ENCODE peak calls at places on chromosomes 4 and X, in four cellular contexts. One of them, this sample, is unnamed.

GRCh38 chr4:184437565-184437964 is 36.8 kb downstream of the IRF2 start:
- DNase-seq in WTC11: no peak
- DNase-seq in K562: no peak
- DNase-seq in H1: no peak
- DNase-seq in this sample: no peak

GRCh38 chrX:120769576-120770341 is 105.9 kb downstream of the CT47B1 start:
- DNase-seq in WTC11: no peak
- DNase-seq in K562: no peak
- DNase-seq in H1: no peak
- DNase-seq in this sample: peak

GRCh38 chr4:183081116-183081469 is 18.0 kb upstream of the WWC2 start:
- DNase-seq in WTC11: no peak
- DNase-seq in K562: no peak
- DNase-seq in H1: no peak
- DNase-seq in this sample: no peak

GRCh38 chrX:85111347-85111746 is 107.7 kb downstream of the APOOL start:
- DNase-seq in WTC11: no peak
- DNase-seq in K562: peak
- DNase-seq in H1: no peak
- DNase-seq in this sample: peak

GRCh38 chr4:93199492-93199891 is 629.1 kb upstream of the ATOH1 start:
- DNase-seq in WTC11: peak
- DNase-seq in K562: peak
- DNase-seq in H1: no peak
- DNase-seq in this sample: peak

GRCh38 chrX:80578518-80579105 is 158.4 kb downstream of the TENT5D start:
- DNase-seq in WTC11: no peak
- DNase-seq in K562: peak
- DNase-seq in H1: no peak
- DNase-seq in this sample: peak

GRCh38 chr4:172758586-172759340 is 409.8 kb upstream of the GALNT7 start:
- DNase-seq in WTC11: no peak
- DNase-seq in K562: no peak
- DNase-seq in H1: no peak
- DNase-seq in this sample: no peak

GRCh38 chr4:69489856-69490255 is 5.8 kb downstream of the UGT2B4 start:
- DNase-seq in WTC11: no peak
- DNase-seq in K562: no peak
- DNase-seq in H1: no peak
- DNase-seq in this sample: no peak

GRCh38 chrX:132235488-132235887 is 16.2 kb upstream of the RAP2C start:
- DNase-seq in WTC11: no peak
- DNase-seq in K562: no peak
- DNase-seq in H1: no peak
- DNase-seq in this sample: no peak

GRCh38 chr4:101753702-101754101 is 36.8 kb upstream of the BANK1 start:
- DNase-seq in WTC11: no peak
- DNase-seq in K562: no peak
- DNase-seq in H1: no peak
- DNase-seq in this sample: no peak

GRCh38 chrX:115719171-115719570 is 158.2 kb downstream of the PLS3 start:
- DNase-seq in WTC11: no peak
- DNase-seq in K562: no peak
- DNase-seq in H1: no peak
- DNase-seq in this sample: no peak

GRCh38 chr4:173410106-173410505 is 11.2 kb upstream of the SCRG1 start:
- DNase-seq in WTC11: no peak
- DNase-seq in K562: no peak
- DNase-seq in H1: no peak
- DNase-seq in this sample: no peak

GRCh38 chr4:5051692-5052423 is 578 bp downstream of the STK32B start:
- DNase-seq in WTC11: peak
- DNase-seq in K562: no peak
- DNase-seq in H1: peak
- DNase-seq in this sample: no peak

GRCh38 chr4:187811586-187811985 is 184.0 kb upstream of the ZFP42 start:
- DNase-seq in WTC11: no peak
- DNase-seq in K562: no peak
- DNase-seq in H1: no peak
- DNase-seq in this sample: no peak

DNA sequence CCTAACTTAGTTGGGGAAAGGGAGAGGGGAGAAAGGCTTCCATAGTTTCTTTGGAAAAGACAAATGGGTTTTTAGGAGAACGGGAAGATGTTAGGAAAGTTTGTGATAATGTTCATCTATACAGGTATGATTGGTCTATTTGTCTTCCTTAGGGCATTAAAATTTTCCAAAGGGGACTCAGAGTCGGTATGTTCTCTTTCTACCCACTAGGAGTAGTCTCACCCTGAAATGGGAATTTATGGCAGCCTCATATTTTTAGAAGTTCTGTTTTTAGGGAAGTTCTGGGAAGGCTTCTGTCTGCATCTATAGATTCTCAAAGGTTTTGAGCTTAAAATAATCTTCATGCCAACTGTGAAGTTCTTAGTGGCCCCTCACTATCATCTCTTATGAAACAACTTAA is 637.3 kb downstream of the ADGRL3 start:
- DNase-seq in WTC11: no peak
- DNase-seq in K562: no peak
- DNase-seq in H1: no peak
- DNase-seq in this sample: no peak
- TF ChIP-seq TEAD4 in WTC11: no peak
- TF ChIP-seq TEAD4 in K562: no peak
- TF ChIP-seq TEAD4 in H1: no peak
- TF ChIP-seq TEAD4 in this sample: no peak

GRCh38 chr4:28883211-28883610 is 1837.0 kb upstream of the PCDH7 start:
- DNase-seq in WTC11: no peak
- DNase-seq in K562: no peak
- DNase-seq in H1: no peak
- DNase-seq in this sample: no peak

GRCh38 chr4:28879900-28880299 is 1840.3 kb upstream of the PCDH7 start:
- DNase-seq in WTC11: no peak
- DNase-seq in K562: no peak
- DNase-seq in H1: no peak
- DNase-seq in this sample: no peak

GRCh38 chr4:28879178-28879577 is 1841.0 kb upstream of the PCDH7 start:
- DNase-seq in WTC11: no peak
- DNase-seq in K562: no peak
- DNase-seq in H1: no peak
- DNase-seq in this sample: no peak
- TF ChIP-seq TEAD4 in WTC11: no peak
- TF ChIP-seq TEAD4 in K562: no peak
- TF ChIP-seq TEAD4 in H1: no peak
- TF ChIP-seq TEAD4 in this sample: no peak

DNA sequence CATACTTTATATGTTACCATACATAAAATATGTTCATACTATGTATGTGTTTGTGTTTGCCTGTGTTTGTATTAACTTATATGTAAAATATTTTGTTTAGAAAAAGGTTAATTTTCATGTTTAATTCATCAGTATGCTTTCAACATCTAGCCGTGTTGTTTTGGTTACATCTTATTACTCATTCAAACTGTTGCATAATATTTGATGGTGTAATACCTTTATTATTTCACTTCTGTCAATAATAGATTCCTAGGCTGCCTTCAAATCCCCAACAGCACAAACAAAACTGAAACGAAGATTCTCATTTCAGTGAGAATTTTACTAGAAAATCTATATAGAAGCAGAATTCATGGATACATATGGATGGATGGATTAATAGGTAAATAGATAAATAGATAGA is 462.3 kb upstream of the ADGRL3 start:
- DNase-seq in WTC11: no peak
- DNase-seq in K562: no peak
- DNase-seq in H1: no peak
- DNase-seq in this sample: no peak
- TF ChIP-seq TEAD4 in WTC11: no peak
- TF ChIP-seq TEAD4 in K562: no peak
- TF ChIP-seq TEAD4 in H1: no peak
- TF ChIP-seq TEAD4 in this sample: no peak

GRCh38 chr4:104719539-104720230 is 225.0 kb upstream of the CXXC4 start:
- DNase-seq in WTC11: no peak
- DNase-seq in K562: no peak
- DNase-seq in H1: no peak
- DNase-seq in this sample: no peak
- TF ChIP-seq TEAD4 in WTC11: no peak
- TF ChIP-seq TEAD4 in K562: no peak
- TF ChIP-seq TEAD4 in H1: no peak
- TF ChIP-seq TEAD4 in this sample: no peak

GRCh38 chrX:22124098-22124497 is 92.0 kb downstream of the PHEX start:
- DNase-seq in WTC11: no peak
- DNase-seq in K562: no peak
- DNase-seq in H1: no peak
- DNase-seq in this sample: no peak
- TF ChIP-seq TEAD4 in WTC11: no peak
- TF ChIP-seq TEAD4 in K562: no peak
- TF ChIP-seq TEAD4 in H1: no peak
- TF ChIP-seq TEAD4 in this sample: no peak

DNA sequence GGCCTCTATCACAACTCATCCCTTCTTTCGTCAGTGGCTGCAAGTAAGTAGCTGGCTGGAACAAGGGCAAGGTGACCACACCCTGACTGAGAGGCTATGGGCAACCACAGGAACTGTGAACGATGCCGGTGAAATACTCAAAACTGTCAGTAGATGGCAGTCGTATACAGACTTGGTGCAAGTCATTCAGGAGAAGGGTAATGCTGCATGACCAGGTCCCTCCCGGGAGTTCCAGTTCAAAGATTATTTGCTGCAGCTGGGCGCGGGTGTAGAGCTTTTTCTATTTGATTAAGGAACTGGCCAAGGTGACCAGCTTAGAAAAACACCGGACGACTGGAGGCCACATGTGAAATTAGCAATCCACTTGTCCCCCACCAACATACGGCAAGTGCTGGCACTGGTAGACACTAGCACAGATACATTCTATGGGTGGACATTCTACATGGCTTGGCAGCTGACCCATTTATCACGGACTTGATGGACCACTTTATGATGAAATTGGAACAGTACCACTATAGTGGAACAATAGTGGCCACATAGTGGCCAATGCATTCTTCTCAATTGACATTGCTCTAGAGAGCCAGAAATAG is 726.6 kb downstream of the TRAM1L1 start:
- DNase-seq in WTC11: peak
- DNase-seq in K562: peak
- DNase-seq in H1: peak
- DNase-seq in this sample: peak
- TF ChIP-seq TEAD4 in WTC11: no peak
- TF ChIP-seq TEAD4 in K562: no peak
- TF ChIP-seq TEAD4 in H1: no peak
- TF ChIP-seq TEAD4 in this sample: no peak

DNA sequence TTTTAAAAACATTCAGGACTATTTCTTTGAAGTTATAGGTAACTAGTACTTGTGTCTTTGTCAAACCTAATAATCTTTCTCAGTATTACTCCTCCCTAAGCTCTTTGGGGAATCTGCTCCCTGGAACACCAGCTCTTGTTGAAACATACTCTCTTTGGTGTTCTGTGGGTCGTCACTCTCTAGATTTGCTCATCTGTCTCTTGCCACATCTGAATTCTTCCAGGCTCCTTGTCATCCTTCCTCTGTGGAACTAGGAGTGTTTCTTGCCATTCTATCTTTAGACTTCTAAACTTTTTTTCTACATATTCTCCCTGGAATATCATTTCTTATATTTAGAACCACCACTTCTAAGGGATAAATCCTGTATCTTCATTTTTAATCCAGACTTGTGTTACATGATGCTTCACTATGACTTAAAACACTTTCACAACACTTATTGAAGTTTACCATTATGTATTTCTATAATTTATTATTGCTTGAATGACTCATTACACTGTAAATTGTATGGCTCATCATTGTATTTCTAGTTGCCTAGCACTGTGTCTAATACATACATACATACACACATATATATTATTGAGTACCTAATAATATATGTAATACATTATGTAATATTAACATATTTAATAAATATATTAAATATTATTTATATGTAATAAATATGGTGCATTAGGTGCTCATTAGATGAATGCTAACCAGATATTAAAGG is 186.1 kb downstream of the TMA16 start:
- DNase-seq in WTC11: no peak
- DNase-seq in K562: no peak
- DNase-seq in H1: no peak
- DNase-seq in this sample: no peak
- TF ChIP-seq TEAD4 in WTC11: no peak
- TF ChIP-seq TEAD4 in K562: no peak
- TF ChIP-seq TEAD4 in H1: no peak
- TF ChIP-seq TEAD4 in this sample: no peak

GRCh38 chr4:157423526-157424020 is 203.0 kb downstream of the GRIA2 start:
- DNase-seq in WTC11: no peak
- DNase-seq in K562: no peak
- DNase-seq in H1: no peak
- DNase-seq in this sample: no peak

GRCh38 chr4:157425897-157426296 is 205.4 kb downstream of the GRIA2 start:
- DNase-seq in WTC11: no peak
- DNase-seq in K562: no peak
- DNase-seq in H1: no peak
- DNase-seq in this sample: no peak

DNA sequence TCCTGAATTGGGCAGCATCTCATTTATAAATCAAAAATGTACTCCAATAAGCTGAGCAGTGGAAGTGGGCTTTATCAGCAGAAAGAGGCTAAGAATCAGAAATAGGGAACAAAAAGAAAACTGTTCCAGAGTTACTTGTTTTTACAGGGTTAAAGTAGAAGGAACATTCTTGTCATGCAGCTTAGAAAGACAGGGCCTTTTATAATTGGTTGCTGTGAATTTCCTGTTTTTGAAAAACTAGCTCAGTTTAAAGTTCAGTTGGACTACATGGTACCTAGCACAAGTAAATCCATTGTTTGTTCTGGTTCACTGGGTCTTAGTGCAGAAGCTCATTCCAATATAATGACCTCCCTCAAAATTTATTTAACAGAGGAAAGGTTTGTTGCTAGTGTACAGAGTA is 200.8 kb downstream of the GRIA2 start:
- DNase-seq in WTC11: no peak
- DNase-seq in K562: no peak
- DNase-seq in H1: no peak
- DNase-seq in this sample: no peak
- TF ChIP-seq TEAD4 in WTC11: no peak
- TF ChIP-seq TEAD4 in K562: no peak
- TF ChIP-seq TEAD4 in H1: no peak
- TF ChIP-seq TEAD4 in this sample: no peak

DNA sequence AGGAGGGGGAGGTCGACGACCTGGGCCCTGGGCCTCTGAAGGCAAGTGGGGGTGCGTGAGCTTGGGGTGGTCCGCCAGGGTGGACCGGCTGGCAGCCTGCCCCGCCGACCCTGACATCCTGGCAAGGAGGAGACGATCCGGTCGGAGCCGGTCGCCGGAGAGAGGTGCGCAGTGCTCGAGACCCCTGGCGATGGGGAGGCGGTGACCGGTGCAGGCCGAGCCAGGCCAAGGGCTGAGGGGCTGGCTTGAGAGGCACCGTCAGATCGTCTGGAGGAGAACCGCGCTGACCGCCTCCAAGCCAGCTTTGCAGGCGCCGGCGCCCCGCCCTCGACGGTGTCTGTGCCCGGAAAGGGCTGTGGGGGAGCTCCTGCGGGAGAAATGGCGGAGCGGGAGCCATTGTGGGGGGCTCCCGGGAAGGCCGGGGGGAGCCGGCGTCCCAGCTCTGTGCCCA is 25.6 kb downstream of the GPRASP3 start:
- DNase-seq in WTC11: peak
- DNase-seq in K562: no peak
- DNase-seq in H1: peak
- DNase-seq in this sample: peak
- TF ChIP-seq TEAD4 in WTC11: no peak
- TF ChIP-seq TEAD4 in K562: no peak
- TF ChIP-seq TEAD4 in H1: no peak
- TF ChIP-seq TEAD4 in this sample: no peak

This sample was measured in SK-N-SH.